ENCODE peak calls at places on chromosomes 13 and 19, in eight cellular contexts. I is OCI-LY7; Y is spleen; J is CD4-positive, CD25-positive, alpha-beta regulatory T cell; H is GM23338; V is aorta; Q is right cardiac atrium; C is A549. B is an unnamed sample. For H3K4me1, the result is how much of the 10 kb centered on the place peaks cover.

GRCh38 chr19:29610213-29610573 is 4.1 kb downstream of the POP4 start:
- DNase-seq in I (no peak), Y (peak), J (no peak), H (no peak), V (no peak), Q (no peak), C (no peak), B (no peak)

GRCh38 chr13:58855283-58855682 is 1223.7 kb downstream of the PCDH17 start:
- DNase-seq in I (no peak), Y (no peak), J (no peak), H (no peak), V (no peak), Q (no peak), C (no peak), B (peak)

GRCh38 chr19:23241433-23241832 is 8.8 kb downstream of the ZNF724 start:
- DNase-seq in I (peak), Y (no peak), J (peak), H (no peak), V (no peak), Q (no peak), C (no peak), B (no peak)

GRCh38 chr13:20969182-20969581 is 66.6 kb upstream of the XPO4 start:
- DNase-seq in I (no peak), Y (no peak), J (no peak), H (no peak), V (no peak), Q (no peak), C (peak), B (no peak)

GRCh38 chr19:17751103-17751911 is at the start of gene FCHO1:
- DNase-seq in I (peak), Y (peak), J (peak), H (no peak), V (peak), Q (no peak), C (no peak), B (no peak)

GRCh38 chr19:31064486-31064885 is 284.8 kb downstream of the TSHZ3 start:
- DNase-seq in I (no peak), Y (no peak), J (no peak), H (no peak), V (no peak), Q (no peak), C (no peak), B (peak)

GRCh38 chr19:14114854-14115253 is 2.7 kb downstream of the PRKACA start:
- DNase-seq in I (peak), Y (peak), J (peak), H (peak), V (peak), Q (peak), C (peak), B (no peak)

GRCh38 chr19:18156841-18157464 is 4.0 kb downstream of the PIK3R2 start:
- DNase-seq in I (no peak), Y (peak), J (no peak), H (no peak), V (peak), Q (peak), C (peak), B (peak)

GRCh38 chr19:39430675-39431593 is 4.8 kb downstream of the RPS16 start:
- DNase-seq in I (peak), Y (peak), J (peak), H (peak), V (peak), Q (peak), C (peak), B (peak)

GRCh38 chr13:41549491-41549890 is 92.1 kb downstream of the RGCC start:
- DNase-seq in I (no peak), Y (no peak), J (no peak), H (no peak), V (no peak), Q (no peak), C (no peak), B (no peak)

DNA sequence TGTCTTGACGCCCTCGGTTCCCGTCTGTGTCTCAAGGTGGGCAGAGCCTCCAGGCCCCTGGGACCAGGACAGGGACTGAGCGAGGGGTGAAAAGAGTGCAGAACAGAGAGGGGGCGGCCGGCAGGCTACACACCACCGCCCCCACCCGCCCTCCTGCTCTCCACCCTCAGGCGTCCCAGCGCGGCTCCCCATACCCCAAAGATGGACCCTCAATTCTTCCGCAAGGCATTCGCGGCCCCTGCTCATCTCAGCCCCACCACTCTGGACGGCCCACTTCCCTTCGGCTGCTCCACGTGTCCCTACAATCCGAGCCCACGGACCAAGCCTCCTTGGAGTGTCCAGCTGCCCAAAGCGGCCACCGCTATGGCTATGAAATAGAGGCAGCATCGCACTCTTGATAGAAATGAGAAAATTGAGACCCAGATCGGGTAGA is 1.8 kb downstream of the KLF16 start:
- DNase-seq in I (no peak), Y (no peak), J (no peak), H (no peak), V (peak), Q (no peak), C (no peak), B (no peak)
- H3K27ac ChIP-seq in I (peak), Y (peak), J (peak), H (no peak), V (no peak), Q (no peak), C (peak), B (no peak)

GRCh38 chr19:7703332-7703731 is 1.4 kb upstream of the FCER2 start:
- DNase-seq in I (no peak), Y (peak), J (no peak), H (peak), V (no peak), Q (no peak), C (peak), B (no peak)

GRCh38 chr19:7704280-7705060 is 2.5 kb upstream of the FCER2 start:
- DNase-seq in I (no peak), Y (peak), J (no peak), H (no peak), V (no peak), Q (no peak), C (no peak), B (no peak)

GRCh38 chr19:7706188-7706530 is 4.2 kb upstream of the FCER2 start:
- DNase-seq in I (no peak), Y (no peak), J (no peak), H (no peak), V (no peak), Q (no peak), C (no peak), B (no peak)

GRCh38 chr19:7706662-7707454 is 4.9 kb upstream of the FCER2 start:
- DNase-seq in I (peak), Y (peak), J (peak), H (no peak), V (no peak), Q (no peak), C (no peak), B (no peak)

DNA sequence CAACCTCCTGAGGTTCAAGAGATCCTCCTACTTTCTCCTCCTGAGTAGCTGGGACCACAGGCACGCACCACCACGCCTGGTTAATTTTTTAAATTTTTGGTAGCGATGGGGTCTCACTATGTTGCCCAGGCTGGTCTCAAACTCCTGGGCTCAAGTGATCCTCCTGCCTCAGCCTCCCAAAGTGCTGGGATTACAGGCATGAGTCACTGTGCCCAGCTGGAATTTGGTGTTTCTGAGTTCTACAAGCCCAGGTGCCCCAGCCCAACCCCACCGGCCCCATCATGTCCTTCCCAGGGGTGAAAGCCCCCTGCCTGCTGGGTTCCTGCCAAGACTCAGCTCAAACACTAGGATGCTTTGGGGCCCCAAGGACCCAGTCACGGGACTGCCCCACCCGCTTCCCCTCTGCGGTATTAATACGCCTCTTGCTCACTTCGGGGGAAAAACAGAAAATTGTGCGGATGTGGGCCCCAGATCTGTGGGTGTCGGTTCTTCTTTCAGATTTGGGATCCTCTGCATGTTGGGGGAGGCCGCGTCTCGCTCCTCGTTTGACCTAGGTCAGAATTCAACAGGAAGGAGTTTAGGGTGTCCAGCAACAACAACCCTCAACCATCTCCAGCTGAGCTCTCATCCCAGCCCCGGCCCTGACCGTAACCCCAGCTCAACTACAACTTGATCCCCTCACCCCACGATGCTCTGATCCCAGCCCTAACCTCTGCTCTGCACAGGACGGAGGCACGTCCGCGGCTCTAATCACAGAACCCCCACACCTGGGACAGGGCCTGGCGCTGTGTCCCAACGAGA is 3.7 kb upstream of the FCER2 start:
- DNase-seq in I (peak), Y (peak), J (peak), H (no peak), V (peak), Q (peak), C (no peak), B (no peak)
- H3K4me1 ChIP-seq in I (half or more), Y (half or more), J (under half), H (under half), V (under half), Q (under half), C (under half), B (under half)

GRCh38 chr19:3186891-3187661 is 1.3 kb downstream of the NCLN start:
- DNase-seq in I (no peak), Y (no peak), J (peak), H (no peak), V (no peak), Q (no peak), C (no peak), B (no peak)
- H3K27ac ChIP-seq in I (no peak), Y (peak), J (no peak), H (no peak), V (no peak), Q (no peak), C (peak), B (peak)

GRCh38 chr19:43489310-43489709 is 15.2 kb downstream of the PHLDB3 start:
- DNase-seq in I (no peak), Y (no peak), J (no peak), H (no peak), V (no peak), Q (no peak), C (no peak), B (no peak)
- H3K4me1 ChIP-seq in I (under half), Y (half or more), J (under half), H (under half), V (under half), Q (under half), C (under half), B (under half)

B was measured in foreskin keratinocyte.